ENCODE peak calls at places on chromosomes 13 and 19, in four cellular contexts. G, I, N and L are unnamed samples.

GRCh38 chr19:35644987-35645679 is 3.0 kb upstream of the COX6B1 start:
- DNase-seq in I (peak; percentile 34), N (peak; percentile 72), G (peak; percentile 75), L (peak; percentile 74)

GRCh38 chr13:38167164-38167822 is 182.4 kb upstream of the UFM1 start:
- DNase-seq in I (no peak), N (no peak), G (no peak), L (peak; percentile 72)

GRCh38 chr13:26528527-26528926 is 29.0 kb upstream of the WASF3 start:
- DNase-seq in G (no peak), N (no peak), I (no peak), L (no peak)

GRCh38 chr13:28297341-28297740 is 159.0 kb downstream of the PAN3 start:
- DNase-seq in G (no peak), N (no peak), I (no peak), L (no peak)

GRCh38 chr13:45422731-45423130 is 4.6 kb upstream of the SLC25A30 start:
- DNase-seq in N (no peak), I (no peak), G (no peak), L (no peak)

GRCh38 chr19:16051254-16052025 is 24.9 kb upstream of the TPM4 start:
- DNase-seq in N (peak; percentile 40), I (peak; percentile 51), G (peak; percentile 29), L (no peak)

GRCh38 chr13:43441464-43441863 is 345.3 kb downstream of the ENOX1 start:
- DNase-seq in N (no peak), G (no peak), I (no peak), L (no peak)

GRCh38 chr19:18995804-18996241 is 37.5 kb downstream of the SUGP2 start:
- DNase-seq in N (no peak), G (no peak), I (no peak), L (peak; percentile 84)

GRCh38 chr19:39671739-39672363 is 16.1 kb downstream of the LGALS16 start:
- DNase-seq in N (peak; percentile 39), I (peak; percentile 19), G (no peak), L (peak; percentile 71)

GRCh38 chr13:24203726-24204295 is 43.3 kb downstream of the SPATA13 start:
- DNase-seq in G (no peak), I (no peak), N (no peak), L (peak; percentile 72)

GRCh38 chr19:40198272-40198990 is 7.2 kb downstream of the MAP3K10 start:
- DNase-seq in I (no peak), G (no peak), N (no peak), L (no peak)

GRCh38 chr19:5927439-5927821 is 13.4 kb downstream of the CAPS start:
- DNase-seq in G (no peak), N (no peak), I (no peak), L (peak; percentile 39)

GRCh38 chr19:14514215-14514871 is 3.9 kb downstream of the DNAJB1 start:
- DNase-seq in N (no peak), G (no peak), I (no peak), L (no peak)

GRCh38 chr13:110813646-110814624 is 100.4 kb downstream of the ING1 start:
- DNase-seq in I (no peak), G (no peak), N (no peak), L (no peak)

GRCh38 chr19:35816262-35816661 is 3.6 kb upstream of the PRODH2 start:
- DNase-seq in G (no peak), N (no peak), I (no peak), L (no peak)

GRCh38 chr19:5292843-5293606 is 47.6 kb downstream of the PTPRS start:
- DNase-seq in G (peak; percentile 14), I (no peak), N (peak; percentile 35), L (no peak)

GRCh38 chr13:113114511-113115362 is 7.9 kb upstream of the F10 start:
- DNase-seq in I (no peak), G (no peak), N (no peak), L (no peak)

GRCh38 chr13:29103036-29103800 is 283.1 kb downstream of the MTUS2 start:
- DNase-seq in N (no peak), I (no peak), G (no peak), L (no peak)

GRCh38 chr19:13318190-13318589 is 168.0 kb downstream of the IER2 start:
- DNase-seq in N (no peak), I (no peak), G (no peak), L (no peak)

GRCh38 chr13:39602277-39602613 is 748 bp downstream of the LHFPL6 start:
- DNase-seq in N (no peak), G (no peak), I (no peak), L (no peak)

GRCh38 chr13:32048816-32049215 is 17.2 kb downstream of the FRY start:
- DNase-seq in I (no peak), N (no peak), G (no peak), L (peak; percentile 30)

GRCh38 chr13:47148543-47148942 is 251.7 kb upstream of the HTR2A start:
- DNase-seq in I (no peak), N (no peak), G (no peak), L (no peak)

GRCh38 chr19:35592226-35592625 is 6.3 kb downstream of the PMIS2 start:
- DNase-seq in I (peak; percentile 12), G (no peak), N (no peak), L (peak; percentile 12)

GRCh38 chr19:14614099-14614412 is 31.2 kb downstream of the CLEC17A start:
- DNase-seq in I (no peak), G (no peak), N (no peak), L (peak; percentile 99)

GRCh38 chr13:46896346-46897138 is at the start of gene HTR2A:
- DNase-seq in G (no peak), I (no peak), N (no peak), L (peak; percentile 2)